ENCODE peak calls at places on chromosomes 6 and 20, in seven cellular contexts. Y is NCI-H1694 treated with DMSO at 0.1 percent for 48 hours; D is iPS-NIHi11; M is stimulated activated CD4-positive, alpha-beta T cell treated with anti-CD3 and anti-CD28 coated beads, Interleukin-15, amount 100 ng/mL, for 1 hour; I is activated T-helper 1 cell treated with Interleukin-2 at 50 U/mL for 16 hours; S is GM03348; G is NCI-H446 treated with DMSO at 0.1 percent for 48 hours. F is an unnamed sample.

GRCh38 chr20:49979030-49979832 is 3.5 kb upstream of the SNAI1 start:
- DNase-seq in G (peak; percentile 25), D (peak; percentile 87), Y (peak; percentile 20), S (peak; percentile 90), M (peak; percentile 38), I (peak; percentile 53), F (peak; percentile 44)

GRCh38 chr6:33840064-33840926 is 36.5 kb upstream of the MLN start:
- DNase-seq in Y (peak; percentile 18), D (no peak), I (peak; percentile 13), M (no peak), G (no peak), S (peak; percentile 93), F (peak; percentile 10)

GRCh38 chr20:5222919-5223634 is 93.7 kb downstream of the PROKR2 start:
- DNase-seq in G (no peak), Y (peak; percentile 42), D (peak; percentile 76), I (peak; percentile 17), S (peak; percentile 85), M (no peak), F (peak; percentile 20)

GRCh38 chr20:24465730-24466129 is 3.7 kb upstream of the SYNDIG1 start:
- DNase-seq in Y (no peak), I (no peak), M (no peak), D (no peak), G (peak; percentile 63), S (peak; percentile 23), F (no peak)

GRCh38 chr6:890995-891394 is 198.1 kb upstream of the EXOC2 start:
- DNase-seq in D (no peak), I (no peak), S (no peak), G (no peak), Y (no peak), M (no peak), F (no peak)

GRCh38 chr6:147382945-147383554 is 125.4 kb upstream of the SAMD5 start:
- DNase-seq in D (peak; percentile 26), G (no peak), S (peak; percentile 44), Y (peak; percentile 14), M (no peak), I (no peak), F (no peak)

GRCh38 chr20:49046087-49046900 is at the start of gene CSE1L:
- DNase-seq in S (peak; percentile 99), G (peak; percentile 95), I (peak; percentile 92), M (peak; percentile 88), Y (peak; percentile 86), D (peak; percentile 96), F (peak; percentile 90)

GRCh38 chr6:66662196-66662595 is 955.2 kb upstream of the EYS start:
- DNase-seq in G (no peak), Y (peak; percentile 21), I (no peak), D (peak; percentile 25), M (no peak), S (peak; percentile 10), F (no peak)

GRCh38 chr6:148999501-148999900 is 252.7 kb downstream of the UST start:
- DNase-seq in S (peak; percentile 11), G (no peak), I (no peak), Y (no peak), M (no peak), D (no peak), F (no peak)

F was measured in activated T-helper 9 cell treated with anti-CD3 and anti-CD28 coated beads, Interleukin-2, amount 50 U/mL, for 16 hours.